ENCODE peak calls at places on chromosomes 3 and 15, in seven cellular contexts. Y is NCI-H1694; M is NCI-H460; L is spleen; Z is NCI-H524; D is activated T-helper 1 cell treated with anti-CD3 and anti-CD28 coated beads, Interleukin-12 subunit alpha, Interleukin-12 subunit beta, Interleukin-2, Interleukin-4 antibody, amounts not matched to agents 30 ng/mL and 10 ng/mL and 1 ng/mL, durations not matched to agents 14 hours and 24 hours and 36 hours; R is amniotic stem cell. A is an unnamed sample.

GRCh38 chr3:14461748-14462324 is 59.4 kb downstream of the SLC6A6 start:
- DNase-seq in D (no peak), Y (no peak), M (peak), L (peak), Z (no peak), R (peak), A (peak)

GRCh38 chr15:95869920-95870319 is 460.6 kb upstream of the NR2F2 start:
- DNase-seq in M (no peak), Z (no peak), D (no peak), Y (no peak), R (no peak), L (no peak), A (no peak)

GRCh38 chr3:122387709-122388108 is 3.7 kb downstream of the FAM162A start:
- DNase-seq in D (no peak), R (no peak), Z (no peak), M (no peak), Y (no peak), L (no peak), A (no peak)

GRCh38 chr3:187274315-187274976 is 17.1 kb downstream of the MASP1 start:
- DNase-seq in Z (peak), L (no peak), Y (no peak), R (no peak), D (no peak), M (no peak), A (no peak)

GRCh38 chr15:58203537-58203936 is 65.4 kb downstream of the AQP9 start:
- DNase-seq in D (no peak), L (no peak), R (peak), Y (no peak), M (no peak), Z (no peak), A (no peak)

GRCh38 chr3:172550347-172550943 is 27.2 kb upstream of the TNFSF10 start:
- DNase-seq in R (no peak), M (no peak), Z (no peak), D (peak), L (no peak), Y (no peak), A (no peak)

GRCh38 chr3:32421991-32422859 is 30.6 kb downstream of the CMTM7 start:
- DNase-seq in Z (no peak), L (peak), M (peak), D (no peak), R (no peak), Y (no peak), A (peak)

GRCh38 chr3:159828542-159828943 is 160.1 kb upstream of the IL12A start:
- DNase-seq in M (peak), L (no peak), R (peak), Y (peak), Z (peak), D (no peak), A (no peak)

GRCh38 chr15:35738370-35738769 is 192.4 kb upstream of the DPH6 start:
- DNase-seq in L (no peak), Y (no peak), D (no peak), R (no peak), Z (no peak), M (no peak), A (no peak)

GRCh38 chr3:138367912-138368311 is 19.5 kb downstream of the MRAS start:
- DNase-seq in L (peak), R (no peak), D (no peak), Z (no peak), M (no peak), Y (no peak), A (peak)

GRCh38 chr3:115518100-115518852 is 105.0 kb upstream of the GAP43 start:
- DNase-seq in Z (no peak), D (no peak), R (no peak), M (no peak), Y (peak), L (no peak), A (no peak)

GRCh38 chr3:108222813-108223307 is 636 bp upstream of the IFT57 start:
- DNase-seq in L (no peak), Z (no peak), D (no peak), M (no peak), R (no peak), Y (no peak), A (no peak)

GRCh38 chr3:99839613-99840012 is 22.0 kb downstream of the CMSS1 start:
- DNase-seq in L (no peak), D (no peak), Z (no peak), Y (no peak), M (no peak), R (no peak), A (no peak)

GRCh38 chr3:12841085-12841969 is at the start of gene RPL32:
- DNase-seq in M (peak), D (peak), Y (peak), R (peak), Z (peak), L (peak), A (peak)

GRCh38 chr15:77781131-77782051 is 148.7 kb upstream of the LINGO1 start:
- DNase-seq in D (no peak), R (no peak), Z (no peak), M (no peak), L (no peak), Y (no peak), A (no peak)

GRCh38 chr3:184336484-184337230 is 743 bp upstream of the FAM131A start:
- DNase-seq in M (no peak), R (no peak), Y (peak), Z (no peak), L (no peak), D (no peak), A (no peak)

GRCh38 chr3:129610276-129610675 is 3.8 kb upstream of the PLXND1 start:
- DNase-seq in D (no peak), L (no peak), Z (no peak), Y (no peak), M (no peak), R (no peak), A (no peak)

GRCh38 chr3:96619475-96619874 is 194.9 kb upstream of the EPHA6 start:
- DNase-seq in M (no peak), Z (no peak), L (peak), Y (no peak), D (no peak), R (no peak), A (peak)

GRCh38 chr3:134330895-134331810 is 43.1 kb downstream of the AMOTL2 start:
- DNase-seq in R (peak), M (no peak), Z (no peak), Y (no peak), D (no peak), L (no peak), A (no peak)

GRCh38 chr3:48609088-48610005 is at the start of gene UQCRC1:
- DNase-seq in Y (peak), M (peak), Z (peak), L (peak), R (peak), D (peak), A (peak)

GRCh38 chr15:66078196-66078928 is 175.2 kb downstream of the MEGF11 start:
- DNase-seq in Z (peak), M (no peak), D (no peak), R (no peak), Y (peak), L (peak), A (no peak)

GRCh38 chr3:143831998-143832397 is 16.3 kb downstream of the SLC9A9 start:
- DNase-seq in D (no peak), R (no peak), Y (no peak), M (no peak), Z (no peak), L (no peak), A (no peak)

GRCh38 chr15:94970831-94971230 is 739.5 kb downstream of the MCTP2 start:
- DNase-seq in Y (no peak), R (no peak), D (no peak), L (no peak), Z (no peak), M (no peak), A (no peak)

GRCh38 chr3:141410861-141411771 is 42.8 kb downstream of the ZBTB38 start:
- DNase-seq in M (no peak), D (peak), Y (no peak), Z (no peak), R (no peak), L (no peak), A (no peak)

GRCh38 chr15:38899300-38899699 is 334.7 kb upstream of the RASGRP1 start:
- DNase-seq in M (no peak), Y (no peak), R (no peak), Z (no peak), L (no peak), D (no peak), A (no peak)

GRCh38 chr3:40120816-40121215 is 188.7 kb upstream of the EIF1B start:
- DNase-seq in R (peak), M (peak), D (no peak), L (no peak), Z (no peak), Y (no peak), A (no peak)

GRCh38 chr3:30310251-30310954 is 296.0 kb upstream of the TGFBR2 start:
- DNase-seq in M (no peak), L (no peak), D (no peak), Y (no peak), R (no peak), Z (no peak), A (no peak)

GRCh38 chr3:108031893-108032292 is 58.9 kb downstream of the CD47 start:
- DNase-seq in D (no peak), Y (no peak), R (no peak), L (no peak), Z (no peak), M (no peak), A (no peak)

GRCh38 chr3:46856576-46857471 is 6.4 kb downstream of the MYL3 start:
- DNase-seq in Y (no peak), R (no peak), L (peak), D (no peak), M (no peak), Z (no peak), A (peak)

GRCh38 chr15:67839358-67839928 is 402 bp downstream of the RNU6-1 start:
- DNase-seq in Z (no peak), R (no peak), D (peak), L (peak), M (peak), Y (peak), A (no peak)

A was measured in upper lobe of right lung.